ENCODE peak calls at places on chromosome 15, in five cellular contexts. S is stimulated activated CD4-positive, alpha-beta T cell treated with anti-CD3 and anti-CD28 coated beads, Interleukin-1b, Interleukin-23, amount 100 ng/mL, for 1 hour; T is epithelial cell of esophagus; V is activated effector memory CD4-positive, alpha-beta T cell treated with anti-CD3 and anti-CD28 coated beads, Interleukin-2, amount 50 U/mL, for 16 hours; P is stimulated activated naive CD4-positive, alpha-beta T cell treated with Interleukin-2 at 50 U/mL for 16 hours. J is an unnamed sample.

GRCh38 chr15:26132786-26133185 is 269.7 kb upstream of the ATP10A start:
- DNase-seq in P (no peak), T (no peak), V (no peak), S (no peak), J (no peak)

GRCh38 chr15:64127521-64128275 is 23.8 kb upstream of the SNX22 start:
- DNase-seq in T (no peak), S (no peak), P (no peak), V (no peak), J (no peak)

GRCh38 chr15:95407534-95407933 is 923.0 kb upstream of the NR2F2 start:
- DNase-seq in P (no peak), V (no peak), T (no peak), S (no peak), J (no peak)

GRCh38 chr15:47411733-47412530 is 305.4 kb upstream of the SEMA6D start:
- DNase-seq in P (no peak), V (no peak), S (no peak), T (no peak), J (no peak)

GRCh38 chr15:85073556-85074194 is 92.0 kb downstream of the PDE8A start:
- DNase-seq in T (peak), S (no peak), P (no peak), V (no peak), J (peak)

GRCh38 chr15:74174216-74174965 is 881 bp downstream of the ISLR start:
- DNase-seq in S (no peak), V (peak), T (no peak), P (no peak), J (no peak)

GRCh38 chr15:51600114-51600513 is 22.5 kb downstream of the DMXL2 start:
- DNase-seq in T (peak), P (no peak), S (no peak), V (no peak), J (peak)

GRCh38 chr15:78177447-78177873 is 28.3 kb downstream of the IDH3A start:
- DNase-seq in V (peak), T (peak), S (no peak), P (no peak), J (peak)

GRCh38 chr15:63979227-63979793 is 67.0 kb downstream of the DAPK2 start:
- DNase-seq in T (no peak), P (no peak), V (no peak), S (no peak), J (no peak)

GRCh38 chr15:56971571-56971970 is 53.1 kb downstream of the TCF12 start:
- DNase-seq in V (no peak), S (no peak), P (no peak), T (no peak), J (no peak)

GRCh38 chr15:91528811-91529210 is 324.7 kb upstream of the SLCO3A1 start:
- DNase-seq in T (no peak), S (no peak), V (no peak), P (no peak), J (no peak)

GRCh38 chr15:85649372-85649771 is 145.4 kb downstream of the KLHL25 start:
- DNase-seq in P (peak), S (no peak), T (peak), V (peak), J (peak)

GRCh38 chr15:74194572-74195559 is 7.7 kb downstream of the STRA6 start:
- DNase-seq in P (no peak), T (no peak), S (no peak), V (no peak), J (no peak)

GRCh38 chr15:68278345-68279217 is 1.0 kb downstream of the FEM1B start:
- DNase-seq in S (no peak), P (peak), V (no peak), T (peak), J (peak)

GRCh38 chr15:68340711-68341671 is 63.4 kb downstream of the FEM1B start:
- DNase-seq in P (no peak), V (no peak), T (no peak), S (no peak), J (no peak)

GRCh38 chr15:36951747-36952247 is 148.6 kb downstream of the MEIS2 start:
- DNase-seq in S (no peak), V (no peak), P (no peak), T (peak), J (no peak)

GRCh38 chr15:89106200-89106599 is 17.9 kb downstream of the ABHD2 start:
- DNase-seq in V (no peak), S (no peak), T (no peak), P (no peak), J (no peak)

GRCh38 chr15:59296181-59296617 is 76.5 kb downstream of the MYO1E start:
- DNase-seq in S (no peak), V (no peak), P (no peak), T (peak), J (no peak)

GRCh38 chr15:32659340-32659831 is 17.9 kb downstream of the SCG5 start:
- DNase-seq in S (no peak), P (no peak), T (peak), V (no peak), J (no peak)

GRCh38 chr15:39273805-39274411 is 307.0 kb upstream of the THBS1 start:
- DNase-seq in T (peak), S (no peak), P (no peak), V (no peak), J (no peak)

GRCh38 chr15:31396881-31397560 is 70.4 kb downstream of the KLF13 start:
- DNase-seq in S (no peak), V (no peak), T (peak), P (no peak), J (no peak)

GRCh38 chr15:75338661-75339240 is 2.9 kb downstream of the COMMD4 start:
- DNase-seq in V (no peak), P (no peak), S (no peak), T (no peak), J (no peak)

GRCh38 chr15:75606711-75607684 is 18.5 kb downstream of the SNUPN start:
- DNase-seq in T (no peak), P (no peak), S (no peak), V (no peak), J (peak)

GRCh38 chr15:66364944-66365343 is 8.5 kb upstream of the TIPIN start:
- DNase-seq in P (no peak), V (no peak), T (peak), S (no peak), J (no peak)

GRCh38 chr15:71780349-71780976 is 29.9 kb upstream of the NR2E3 start:
- DNase-seq in T (peak), S (no peak), V (peak), P (peak), J (peak)

GRCh38 chr15:62606376-62607164 is 436.0 kb upstream of the TPM1 start:
- DNase-seq in T (peak), S (no peak), V (no peak), P (no peak), J (no peak)

GRCh38 chr15:25739687-25740121 is 123.4 kb downstream of the ATP10A start:
- DNase-seq in V (no peak), T (no peak), S (no peak), P (no peak), J (peak)

GRCh38 chr15:63610209-63610841 is 13.1 kb downstream of the FBXL22 start:
- DNase-seq in P (peak), V (peak), S (peak), T (peak), J (peak)

GRCh38 chr15:62739507-62739906 is 303.0 kb upstream of the TPM1 start:
- DNase-seq in V (no peak), P (no peak), T (peak), S (no peak), J (no peak)

GRCh38 chr15:64536244-64536836 is 76.0 kb downstream of the ZNF609 start:
- DNase-seq in V (no peak), T (peak), P (no peak), S (no peak), J (no peak)

GRCh38 chr15:58441376-58442070 is 9.7 kb downstream of the LIPC start:
- DNase-seq in S (no peak), V (no peak), P (no peak), T (peak), J (no peak)

GRCh38 chr15:62791694-62792093 is 250.9 kb upstream of the TPM1 start:
- DNase-seq in V (no peak), P (no peak), T (no peak), S (no peak), J (no peak)

GRCh38 chr15:70775160-70775559 is 11.8 kb upstream of the UACA start:
- DNase-seq in S (no peak), V (no peak), P (no peak), T (peak), J (no peak)

GRCh38 chr15:62392411-62392810 is 227.3 kb upstream of the C2CD4B start:
- DNase-seq in V (no peak), T (no peak), P (no peak), S (no peak), J (peak)

GRCh38 chr15:40106203-40107161 is 2.2 kb downstream of the BMF start:
- DNase-seq in S (no peak), V (no peak), T (peak), P (no peak), J (no peak)

J was measured in activated CD8-positive, alpha-beta T cell treated with anti-CD3 and anti-CD28 coated beads for 36 hours.